ENCODE peak calls at places on chromosomes 3 and 15, in four cellular contexts. One of them, this sample, is unnamed.

GRCh38 chr3:146148468-146148931 is 12.5 kb downstream of the PLOD2 start:
- DNase-seq in C1 segment of cervical spinal cord: no peak
- DNase-seq in cardiac septum: no peak
- DNase-seq in stimulated activated CD4-positive, alpha-beta T cell treated with anti-CD3 and anti-CD28 coated beads, Interleukin-1b, Interleukin-23, amount 100 ng/mL, for 4 hours: no peak
- DNase-seq in this sample: no peak

GRCh38 chr3:127175272-127175671 is 17.7 kb upstream of the PRR23E start:
- DNase-seq in C1 segment of cervical spinal cord: peak; percentile 72
- DNase-seq in cardiac septum: no peak
- DNase-seq in stimulated activated CD4-positive, alpha-beta T cell treated with anti-CD3 and anti-CD28 coated beads, Interleukin-1b, Interleukin-23, amount 100 ng/mL, for 4 hours: no peak
- DNase-seq in this sample: no peak

GRCh38 chr3:110881069-110881468 is 190.5 kb upstream of the NECTIN3 start:
- DNase-seq in C1 segment of cervical spinal cord: no peak
- DNase-seq in cardiac septum: no peak
- DNase-seq in stimulated activated CD4-positive, alpha-beta T cell treated with anti-CD3 and anti-CD28 coated beads, Interleukin-1b, Interleukin-23, amount 100 ng/mL, for 4 hours: no peak
- DNase-seq in this sample: peak; percentile 81

GRCh38 chr15:91555307-91555706 is 298.2 kb upstream of the SLCO3A1 start:
- DNase-seq in C1 segment of cervical spinal cord: no peak
- DNase-seq in cardiac septum: no peak
- DNase-seq in stimulated activated CD4-positive, alpha-beta T cell treated with anti-CD3 and anti-CD28 coated beads, Interleukin-1b, Interleukin-23, amount 100 ng/mL, for 4 hours: no peak
- DNase-seq in this sample: no peak

GRCh38 chr3:152413244-152413643 is 144.5 kb downstream of the MBNL1 start:
- DNase-seq in C1 segment of cervical spinal cord: no peak
- DNase-seq in cardiac septum: no peak
- DNase-seq in stimulated activated CD4-positive, alpha-beta T cell treated with anti-CD3 and anti-CD28 coated beads, Interleukin-1b, Interleukin-23, amount 100 ng/mL, for 4 hours: no peak
- DNase-seq in this sample: no peak

GRCh38 chr15:100889359-100890058 is 9.9 kb downstream of the ALDH1A3 start:
- DNase-seq in C1 segment of cervical spinal cord: no peak
- DNase-seq in cardiac septum: peak; percentile 72
- DNase-seq in stimulated activated CD4-positive, alpha-beta T cell treated with anti-CD3 and anti-CD28 coated beads, Interleukin-1b, Interleukin-23, amount 100 ng/mL, for 4 hours: no peak
- DNase-seq in this sample: no peak

GRCh38 chr15:77160562-77161481 is 89.9 kb upstream of the TSPAN3 start:
- DNase-seq in C1 segment of cervical spinal cord: no peak
- DNase-seq in cardiac septum: no peak
- DNase-seq in stimulated activated CD4-positive, alpha-beta T cell treated with anti-CD3 and anti-CD28 coated beads, Interleukin-1b, Interleukin-23, amount 100 ng/mL, for 4 hours: no peak
- DNase-seq in this sample: no peak

GRCh38 chr3:14118400-14119165 is 6.1 kb downstream of the CHCHD4 start:
- DNase-seq in C1 segment of cervical spinal cord: no peak
- DNase-seq in cardiac septum: no peak
- DNase-seq in stimulated activated CD4-positive, alpha-beta T cell treated with anti-CD3 and anti-CD28 coated beads, Interleukin-1b, Interleukin-23, amount 100 ng/mL, for 4 hours: no peak
- DNase-seq in this sample: no peak

GRCh38 chr3:61699622-61700021 is 138.3 kb downstream of the PTPRG start:
- DNase-seq in C1 segment of cervical spinal cord: no peak
- DNase-seq in cardiac septum: no peak
- DNase-seq in stimulated activated CD4-positive, alpha-beta T cell treated with anti-CD3 and anti-CD28 coated beads, Interleukin-1b, Interleukin-23, amount 100 ng/mL, for 4 hours: no peak
- DNase-seq in this sample: no peak

GRCh38 chr3:11592460-11593298 is 51.0 kb downstream of the VGLL4 start:
- DNase-seq in C1 segment of cervical spinal cord: no peak
- DNase-seq in cardiac septum: no peak
- DNase-seq in stimulated activated CD4-positive, alpha-beta T cell treated with anti-CD3 and anti-CD28 coated beads, Interleukin-1b, Interleukin-23, amount 100 ng/mL, for 4 hours: no peak
- DNase-seq in this sample: no peak

GRCh38 chr3:72414481-72415016 is 433.7 kb downstream of the SHQ1 start:
- DNase-seq in C1 segment of cervical spinal cord: no peak
- DNase-seq in cardiac septum: no peak
- DNase-seq in stimulated activated CD4-positive, alpha-beta T cell treated with anti-CD3 and anti-CD28 coated beads, Interleukin-1b, Interleukin-23, amount 100 ng/mL, for 4 hours: no peak
- DNase-seq in this sample: no peak

GRCh38 chr3:35638640-35639250 is 580 bp upstream of the ARPP21 start:
- DNase-seq in C1 segment of cervical spinal cord: no peak
- DNase-seq in cardiac septum: no peak
- DNase-seq in stimulated activated CD4-positive, alpha-beta T cell treated with anti-CD3 and anti-CD28 coated beads, Interleukin-1b, Interleukin-23, amount 100 ng/mL, for 4 hours: no peak
- DNase-seq in this sample: no peak